ENCODE peak calls at places on chromosomes 4 and X, in ten cellular contexts. M, Z, V, E, R, F, G, S, D and H are unnamed samples.

GRCh38 chrX:132411310-132411977 is 77.4 kb downstream of the MBNL3 start:
- DNase-seq in M (no peak), Z (no peak), V (no peak), E (no peak), R (no peak), F (no peak), G (no peak), S (no peak), D (no peak), H (no peak)

GRCh38 chr4:140049924-140050681 is 103.9 kb downstream of the MAML3 start:
- DNase-seq in M (no peak), Z (no peak), V (no peak), E (no peak), R (peak), F (no peak), G (no peak), S (peak), D (peak), H (no peak)

GRCh38 chr4:128782875-128783614 is 26.5 kb upstream of the JADE1 start:
- DNase-seq in M (no peak), Z (no peak), V (no peak), E (no peak), R (no peak), F (peak), G (peak), S (peak), D (peak), H (no peak)

GRCh38 chrX:151727346-151727745 is 7.2 kb upstream of the CNGA2 start:
- DNase-seq in M (no peak), Z (no peak), V (no peak), E (no peak), R (no peak), F (no peak), G (no peak), S (no peak), D (no peak), H (no peak)

GRCh38 chr4:77052352-77052751 is 23.4 kb downstream of the CCNI start:
- DNase-seq in M (no peak), Z (peak), V (peak), E (no peak), R (peak), F (no peak), G (peak), S (no peak), D (peak), H (peak)

GRCh38 chr4:86898562-86898961 is 6.3 kb upstream of the C4orf36 start:
- DNase-seq in M (no peak), Z (no peak), V (peak), E (no peak), R (no peak), F (no peak), G (no peak), S (no peak), D (peak), H (no peak)

GRCh38 chr4:86497980-86498379 is 96.1 kb upstream of the PTPN13 start:
- DNase-seq in M (no peak), Z (no peak), V (no peak), E (no peak), R (no peak), F (no peak), G (no peak), S (no peak), D (no peak), H (no peak)

GRCh38 chr4:158036998-158037397 is 135.8 kb downstream of the GASK1B start:
- DNase-seq in M (no peak), Z (no peak), V (no peak), E (no peak), R (no peak), F (no peak), G (no peak), S (no peak), D (peak), H (no peak)

GRCh38 chr4:105596676-105597075 is 44.3 kb downstream of the ARHGEF38 start:
- DNase-seq in M (no peak), Z (no peak), V (no peak), E (no peak), R (no peak), F (no peak), G (no peak), S (no peak), D (no peak), H (no peak)

GRCh38 chr4:62517721-62518120 is 1317.6 kb downstream of the ADGRL3 start:
- DNase-seq in M (no peak), Z (peak), V (no peak), E (no peak), R (no peak), F (no peak), G (peak), S (peak), D (no peak), H (no peak)

GRCh38 chr4:138037716-138038115 is 204.4 kb downstream of the SLC7A11 start:
- DNase-seq in M (no peak), Z (no peak), V (no peak), E (no peak), R (no peak), F (peak), G (no peak), S (peak), D (no peak), H (no peak)

GRCh38 chrX:48357681-48358080 is 1.2 kb upstream of the SSX3 start:
- DNase-seq in M (no peak), Z (no peak), V (no peak), E (no peak), R (no peak), F (no peak), G (no peak), S (no peak), D (no peak), H (no peak)

GRCh38 chr4:169791527-169792156 is 33.9 kb upstream of the HPF1 start:
- DNase-seq in M (peak), Z (peak), V (peak), E (no peak), R (peak), F (peak), G (peak), S (peak), D (peak), H (peak)

GRCh38 chrX:48971325-48972213 is at the start of gene KCND1:
- DNase-seq in M (no peak), Z (no peak), V (no peak), E (no peak), R (peak), F (peak), G (no peak), S (peak), D (peak), H (peak)

GRCh38 chrX:141341341-141341740 is 99.0 kb upstream of the SPANXC start:
- DNase-seq in M (no peak), Z (no peak), V (peak), E (no peak), R (no peak), F (peak), G (peak), S (peak), D (peak), H (no peak)

GRCh38 chr4:84901173-84901572 is 65.3 kb downstream of the WDFY3 start:
- DNase-seq in M (no peak), Z (no peak), V (no peak), E (no peak), R (no peak), F (no peak), G (no peak), S (no peak), D (no peak), H (no peak)
- TF ChIP-seq CTCF in M (no peak), Z (no peak), V (no peak), E (no peak), R (no peak), F (no peak), G (no peak), S (no peak), D (no peak), H (no peak)

DNA sequence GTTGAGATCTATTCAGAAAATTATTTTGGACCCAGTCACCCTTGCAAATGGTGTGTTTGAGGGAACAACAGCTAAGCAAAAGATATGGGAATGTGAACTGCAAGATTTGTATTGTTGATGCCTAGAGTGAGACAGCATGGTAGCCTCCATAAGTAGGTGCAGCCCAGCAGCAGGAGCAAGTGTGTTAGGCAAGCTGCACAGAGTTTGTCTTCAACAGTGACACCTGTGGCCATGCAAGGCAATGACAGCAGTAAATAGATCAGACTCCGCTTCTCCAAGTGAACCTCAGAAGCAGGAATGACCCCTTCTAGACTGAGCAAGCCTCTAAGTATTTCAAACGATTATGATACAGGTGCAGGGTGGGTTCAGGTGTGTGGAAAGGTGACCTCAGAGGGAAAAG is 133.4 kb upstream of the MSX1 start:
- DNase-seq in M (no peak), Z (no peak), V (no peak), E (no peak), R (no peak), F (no peak), G (no peak), S (no peak), D (no peak), H (no peak)
- TF ChIP-seq CTCF in M (no peak), Z (no peak), V (peak), E (no peak), R (peak), F (peak), G (peak), S (peak), D (peak), H (no peak)

GRCh38 chr4:183721207-183722081 is 62.4 kb downstream of the TRAPPC11 start:
- DNase-seq in M (no peak), Z (peak), V (peak), E (no peak), R (peak), F (peak), G (no peak), S (peak), D (peak), H (peak)
- TF ChIP-seq CTCF in M (no peak), Z (peak), V (no peak), E (no peak), R (peak), F (peak), G (peak), S (peak), D (peak), H (peak)

DNA sequence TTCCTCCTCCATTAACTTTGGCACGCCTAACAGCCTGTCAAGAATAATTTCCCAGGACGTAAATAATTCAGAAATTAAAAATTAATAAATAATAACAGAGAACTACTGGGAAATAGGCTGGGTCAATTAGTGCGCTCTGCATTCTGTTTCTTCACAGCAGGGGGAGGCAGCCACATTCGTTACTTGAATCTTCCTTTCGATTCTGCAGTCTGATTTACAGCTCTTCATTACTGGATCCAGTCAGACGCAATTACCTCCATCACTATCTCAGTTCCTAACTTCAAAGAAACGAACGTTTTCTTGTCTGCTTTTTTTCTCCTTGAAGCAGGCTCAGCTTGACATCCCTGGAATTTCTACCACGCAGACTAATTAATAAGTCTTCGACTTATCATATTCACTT is 9.0 kb upstream of the RPL34 start:
- DNase-seq in M (no peak), Z (no peak), V (no peak), E (no peak), R (peak), F (no peak), G (no peak), S (no peak), D (no peak), H (no peak)
- TF ChIP-seq CTCF in M (no peak), Z (no peak), V (no peak), E (no peak), R (peak), F (peak), G (peak), S (peak), D (no peak), H (no peak)

GRCh38 chr4:94536649-94537464 is 85.1 kb downstream of the PDLIM5 start:
- DNase-seq in M (no peak), Z (no peak), V (no peak), E (no peak), R (no peak), F (no peak), G (no peak), S (no peak), D (no peak), H (no peak)
- TF ChIP-seq CTCF in M (no peak), Z (no peak), V (no peak), E (no peak), R (no peak), F (no peak), G (no peak), S (no peak), D (no peak), H (no peak)